ENCODE peak calls at places on chromosomes 4 and X, in four cellular contexts. One of them, this sample, is unnamed.

GRCh38 chrX:112967341-112967740 is 126.7 kb upstream of the AMOT start:
- DNase-seq in GM12878: no peak
- DNase-seq in K562: no peak
- DNase-seq in GM12891: no peak
- DNase-seq in this sample: no peak

GRCh38 chr4:165248102-165248501 is 40.7 kb downstream of the KLHL2 start:
- DNase-seq in GM12878: no peak
- DNase-seq in K562: no peak
- DNase-seq in GM12891: no peak
- DNase-seq in this sample: peak

GRCh38 chr4:2836391-2836859 is 7.2 kb upstream of the ADD1 start:
- DNase-seq in GM12878: no peak
- DNase-seq in K562: no peak
- DNase-seq in GM12891: no peak
- DNase-seq in this sample: no peak

GRCh38 chr4:2866160-2866861 is 22.7 kb downstream of the ADD1 start:
- DNase-seq in GM12878: no peak
- DNase-seq in K562: no peak
- DNase-seq in GM12891: no peak
- DNase-seq in this sample: no peak

GRCh38 chr4:22091351-22091731 is 142.8 kb upstream of the KCNIP4 start:
- DNase-seq in GM12878: no peak
- DNase-seq in K562: no peak
- DNase-seq in GM12891: no peak
- DNase-seq in this sample: no peak

GRCh38 chr4:32499176-32499575 is 1779.0 kb downstream of the PCDH7 start:
- DNase-seq in GM12878: no peak
- DNase-seq in K562: no peak
- DNase-seq in GM12891: no peak
- DNase-seq in this sample: no peak

GRCh38 chrX:111329370-111329769 is 59.1 kb upstream of the CAPN6 start:
- DNase-seq in GM12878: no peak
- DNase-seq in K562: no peak
- DNase-seq in GM12891: no peak
- DNase-seq in this sample: no peak

GRCh38 chrX:53088136-53088974 is 5.6 kb upstream of the KANTR start:
- DNase-seq in GM12878: no peak
- DNase-seq in K562: no peak
- DNase-seq in GM12891: no peak
- DNase-seq in this sample: no peak

GRCh38 chr4:104848597-104849225 is 298.0 kb upstream of the TET2 start:
- DNase-seq in GM12878: no peak
- DNase-seq in K562: no peak
- DNase-seq in GM12891: no peak
- DNase-seq in this sample: no peak
- TF ChIP-seq SPI1 in GM12878: no peak
- TF ChIP-seq SPI1 in K562: no peak
- TF ChIP-seq SPI1 in GM12891: no peak
- TF ChIP-seq SPI1 in this sample: no peak

DNA sequence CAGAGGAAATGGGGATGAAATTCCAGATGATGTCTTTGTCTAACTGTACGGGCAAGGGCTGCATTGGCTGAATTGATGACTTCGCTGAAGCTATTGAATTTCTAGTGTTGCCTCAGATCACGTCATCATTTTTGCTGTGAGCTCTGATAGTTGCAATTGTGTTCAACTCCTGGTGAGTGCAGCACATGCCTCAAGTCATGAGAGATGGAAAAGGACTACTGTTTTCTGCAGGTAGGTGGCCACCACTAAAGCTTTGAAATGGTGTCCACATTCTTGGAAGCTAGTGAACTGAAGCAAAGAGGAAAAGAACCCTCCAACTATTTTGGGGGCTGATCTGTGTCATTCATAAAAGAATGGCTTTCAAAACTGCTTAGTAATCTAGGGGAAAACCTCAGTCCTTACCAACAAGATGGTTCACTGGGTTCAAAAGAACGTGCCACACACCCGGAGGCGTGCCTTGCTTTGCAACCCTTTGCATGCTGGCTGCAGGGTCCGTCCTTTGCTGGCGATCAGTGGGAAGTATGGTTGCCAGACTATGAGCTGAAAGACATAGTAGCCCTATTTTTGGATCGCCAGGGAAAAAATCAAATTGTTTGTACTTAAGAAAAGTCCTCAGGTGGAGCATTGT is 88.1 kb upstream of the STOX2 start:
- DNase-seq in GM12878: no peak
- DNase-seq in K562: no peak
- DNase-seq in GM12891: no peak
- DNase-seq in this sample: no peak
- TF ChIP-seq SPI1 in GM12878: no peak
- TF ChIP-seq SPI1 in K562: no peak
- TF ChIP-seq SPI1 in GM12891: no peak
- TF ChIP-seq SPI1 in this sample: no peak

GRCh38 chr4:26298198-26298950 is 22.4 kb upstream of the RBPJ start:
- DNase-seq in GM12878: no peak
- DNase-seq in K562: no peak
- DNase-seq in GM12891: no peak
- DNase-seq in this sample: no peak
- TF ChIP-seq SPI1 in GM12878: no peak
- TF ChIP-seq SPI1 in K562: no peak
- TF ChIP-seq SPI1 in GM12891: no peak
- TF ChIP-seq SPI1 in this sample: no peak

DNA sequence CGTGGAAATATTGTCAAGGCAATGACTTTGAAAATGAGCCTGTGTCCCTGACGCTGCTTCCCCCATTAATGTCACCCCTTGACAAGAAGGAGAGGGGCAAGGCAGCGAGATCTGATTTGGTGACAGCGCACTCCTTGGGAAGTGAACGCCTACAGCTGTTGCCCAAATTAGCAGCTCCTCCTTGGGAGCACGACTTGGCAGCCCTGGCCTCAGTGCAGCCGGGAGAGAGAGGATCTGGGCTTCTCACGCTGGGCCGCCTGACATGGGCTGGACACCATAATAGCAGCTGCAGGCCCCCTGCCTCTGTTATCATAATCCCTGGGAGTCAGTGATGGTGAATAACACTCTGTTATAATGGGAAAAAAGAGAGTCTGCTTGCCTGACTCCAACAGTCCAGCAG is 73.5 kb downstream of the PSAPL1 start:
- DNase-seq in GM12878: no peak
- DNase-seq in K562: no peak
- DNase-seq in GM12891: no peak
- DNase-seq in this sample: no peak
- TF ChIP-seq SPI1 in GM12878: no peak
- TF ChIP-seq SPI1 in K562: no peak
- TF ChIP-seq SPI1 in GM12891: no peak
- TF ChIP-seq SPI1 in this sample: no peak

GRCh38 chrX:15114865-15115566 is 154.9 kb downstream of the ASB9 start:
- DNase-seq in GM12878: no peak
- DNase-seq in K562: no peak
- DNase-seq in GM12891: no peak
- DNase-seq in this sample: no peak
- TF ChIP-seq SPI1 in GM12878: no peak
- TF ChIP-seq SPI1 in K562: no peak
- TF ChIP-seq SPI1 in GM12891: no peak
- TF ChIP-seq SPI1 in this sample: no peak

GRCh38 chr4:86980230-86980629 is 45.4 kb downstream of the AFF1 start:
- DNase-seq in GM12878: no peak
- DNase-seq in K562: no peak
- DNase-seq in GM12891: no peak
- DNase-seq in this sample: no peak

GRCh38 chr4:86975927-86976326 is 41.1 kb downstream of the AFF1 start:
- DNase-seq in GM12878: no peak
- DNase-seq in K562: no peak
- DNase-seq in GM12891: no peak
- DNase-seq in this sample: no peak

GRCh38 chr4:86978709-86979108 is 43.9 kb downstream of the AFF1 start:
- DNase-seq in GM12878: no peak
- DNase-seq in K562: no peak
- DNase-seq in GM12891: no peak
- DNase-seq in this sample: no peak

GRCh38 chr4:86976801-86977485 is 42.1 kb downstream of the AFF1 start:
- DNase-seq in GM12878: no peak
- DNase-seq in K562: no peak
- DNase-seq in GM12891: no peak
- DNase-seq in this sample: no peak

GRCh38 chr4:86977621-86978184 is 42.9 kb downstream of the AFF1 start:
- DNase-seq in GM12878: peak
- DNase-seq in K562: no peak
- DNase-seq in GM12891: no peak
- DNase-seq in this sample: no peak
- TF ChIP-seq SPI1 in GM12878: no peak
- TF ChIP-seq SPI1 in K562: no peak
- TF ChIP-seq SPI1 in GM12891: no peak
- TF ChIP-seq SPI1 in this sample: no peak

DNA sequence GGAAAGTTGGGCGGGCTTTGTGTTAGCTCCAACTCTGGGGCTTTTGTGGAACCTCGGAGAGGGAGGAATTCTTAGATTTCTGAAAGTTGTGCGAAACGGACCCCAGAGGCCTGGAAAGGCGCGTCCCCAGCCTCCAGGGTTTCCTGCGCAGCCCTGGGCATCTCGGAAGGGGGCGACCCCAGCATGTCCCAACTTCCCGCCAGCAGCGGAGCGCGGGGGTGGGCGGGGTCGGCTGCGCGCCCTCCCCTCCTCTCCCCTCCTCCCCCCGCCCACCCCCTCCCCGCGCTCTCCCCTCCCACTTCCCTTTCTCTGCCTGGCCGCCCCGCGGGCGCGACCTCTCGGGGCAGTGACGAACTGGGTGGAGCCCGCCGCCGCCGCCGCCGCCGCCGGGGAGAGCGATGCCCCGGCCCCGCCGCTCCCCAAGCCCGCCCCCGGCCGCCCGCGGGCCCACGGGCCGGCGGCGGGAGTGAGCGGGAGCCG is 16.8 kb downstream of the PTTG2 start:
- DNase-seq in GM12878: no peak
- DNase-seq in K562: peak
- DNase-seq in GM12891: peak
- DNase-seq in this sample: peak
- TF ChIP-seq SPI1 in GM12878: peak
- TF ChIP-seq SPI1 in K562: peak
- TF ChIP-seq SPI1 in GM12891: peak
- TF ChIP-seq SPI1 in this sample: peak

DNA sequence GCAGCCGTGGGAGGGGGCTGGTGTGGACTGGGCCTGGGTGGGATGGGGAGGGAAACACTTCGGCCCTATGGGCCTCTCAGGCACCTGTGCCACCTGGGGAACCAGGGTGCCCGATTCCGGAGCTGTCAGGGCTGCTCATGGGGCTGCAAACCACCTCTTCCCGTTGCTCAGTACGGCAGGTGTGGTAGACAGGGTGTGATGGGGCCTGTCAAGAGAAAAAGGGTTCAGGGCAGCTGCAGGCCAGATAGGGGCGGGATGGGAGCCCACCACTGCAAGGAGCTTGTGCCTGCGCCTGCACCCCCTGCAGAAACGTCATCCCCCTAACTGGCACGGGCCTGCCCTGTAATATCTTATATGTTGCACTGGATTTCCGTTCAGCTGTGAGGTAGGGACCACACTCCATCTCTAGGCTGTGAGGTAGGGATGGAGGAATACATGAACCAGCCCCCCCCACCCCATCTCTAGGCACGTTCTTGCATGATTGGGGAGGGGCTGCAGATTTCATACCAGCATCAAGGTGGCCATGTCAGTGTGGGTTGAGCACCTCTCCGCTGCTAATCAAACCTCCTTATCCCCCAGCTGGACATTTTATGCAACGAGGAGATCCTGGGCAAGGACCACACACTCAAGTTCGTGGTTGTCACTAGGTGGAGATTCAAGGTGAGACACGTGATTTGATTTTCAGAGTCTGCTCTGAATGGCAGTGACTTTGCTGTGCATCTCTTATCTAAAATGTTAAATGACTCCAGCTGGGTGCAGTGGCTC is 59.0 kb downstream of the PCGF3 start:
- DNase-seq in GM12878: no peak
- DNase-seq in K562: no peak
- DNase-seq in GM12891: no peak
- DNase-seq in this sample: no peak
- TF ChIP-seq SPI1 in GM12878: no peak
- TF ChIP-seq SPI1 in K562: no peak
- TF ChIP-seq SPI1 in GM12891: no peak
- TF ChIP-seq SPI1 in this sample: no peak

GRCh38 chr4:152424980-152425379 is 110.9 kb downstream of the FBXW7 start:
- DNase-seq in GM12878: no peak
- DNase-seq in K562: no peak
- DNase-seq in GM12891: no peak
- DNase-seq in this sample: peak
- TF ChIP-seq SPI1 in GM12878: no peak
- TF ChIP-seq SPI1 in K562: no peak
- TF ChIP-seq SPI1 in GM12891: no peak
- TF ChIP-seq SPI1 in this sample: peak